ENCODE peak calls at places on chromosome 12, in seven cellular contexts. D is mucosa of gallbladder; U is stimulated activated CD8-positive, alpha-beta memory T cell treated with anti-CD3 and anti-CD28 coated beads, Interleukin-7, amount 100 ng/mL, for 4 hours; T is sciatic nerve; F is ACHN; I is body of pancreas; H is BE2C. Q is an unnamed sample.

GRCh38 chr12:101946233-101946611 is 68.8 kb downstream of the DRAM1 start:
- DNase-seq in D (no peak), U (no peak), T (no peak), F (no peak), I (no peak), H (no peak), Q (no peak)

GRCh38 chr12:9363145-9363544 is 154.9 kb upstream of the PZP start:
- DNase-seq in D (no peak), U (no peak), T (no peak), F (no peak), I (no peak), H (no peak), Q (no peak)

GRCh38 chr12:89789862-89790261 is 81.2 kb upstream of the ATP2B1 start:
- DNase-seq in D (no peak), U (no peak), T (no peak), F (no peak), I (no peak), H (no peak), Q (no peak)

GRCh38 chr12:98738539-98738938 is 93.4 kb downstream of the APAF1 start:
- DNase-seq in D (no peak), U (no peak), T (no peak), F (no peak), I (no peak), H (no peak), Q (no peak)

GRCh38 chr12:49288922-49289555 is 5.9 kb upstream of the PRPH start:
- DNase-seq in D (no peak), U (no peak), T (no peak), F (no peak), I (no peak), H (no peak), Q (no peak)

GRCh38 chr12:2813573-2814185 is 1.2 kb downstream of the ITFG2 start:
- DNase-seq in D (peak), U (no peak), T (no peak), F (peak), I (peak), H (peak), Q (peak)

GRCh38 chr12:14833952-14834351 is 9.4 kb downstream of the ART4 start:
- DNase-seq in D (no peak), U (no peak), T (no peak), F (no peak), I (no peak), H (no peak), Q (no peak)

GRCh38 chr12:23757541-23757962 is 191.9 kb downstream of the SOX5 start:
- DNase-seq in D (no peak), U (no peak), T (no peak), F (no peak), I (no peak), H (no peak), Q (no peak)

GRCh38 chr12:57632369-57632897 is 568 bp downstream of the B4GALNT1 start:
- DNase-seq in D (peak), U (no peak), T (peak), F (peak), I (peak), H (peak), Q (peak)

GRCh38 chr12:12720637-12721250 is 3.6 kb downstream of the CDKN1B start:
- DNase-seq in D (no peak), U (no peak), T (no peak), F (no peak), I (no peak), H (no peak), Q (no peak)

GRCh38 chr12:123671876-123672275 is 963 bp downstream of the TCTN2 start:
- DNase-seq in D (no peak), U (no peak), T (no peak), F (peak), I (no peak), H (no peak), Q (no peak)

GRCh38 chr12:121033625-121034349 is 5.3 kb downstream of the OASL start:
- DNase-seq in D (no peak), U (peak), T (no peak), F (peak), I (no peak), H (no peak), Q (no peak)

GRCh38 chr12:109542014-109542413 is 31.3 kb downstream of the MMAB start:
- DNase-seq in D (no peak), U (no peak), T (no peak), F (no peak), I (no peak), H (no peak), Q (no peak)

GRCh38 chr12:50825372-50825838 is 17.3 kb upstream of the TMPRSS12 start:
- DNase-seq in D (no peak), U (no peak), T (no peak), F (peak), I (peak), H (no peak), Q (no peak)

GRCh38 chr12:113778432-113779128 is 187.5 kb downstream of the RBM19 start:
- DNase-seq in D (no peak), U (no peak), T (no peak), F (no peak), I (no peak), H (no peak), Q (no peak)

GRCh38 chr12:71867131-71867530 is 27.6 kb downstream of the TBC1D15 start:
- DNase-seq in D (no peak), U (no peak), T (no peak), F (no peak), I (no peak), H (no peak), Q (no peak)

GRCh38 chr12:8906781-8907180 is 7.5 kb upstream of the PHC1 start:
- DNase-seq in D (no peak), U (no peak), T (no peak), F (no peak), I (no peak), H (no peak), Q (no peak)

GRCh38 chr12:1527789-1528188 is 66.6 kb downstream of the FBXL14 start:
- DNase-seq in D (no peak), U (no peak), T (no peak), F (peak), I (no peak), H (no peak), Q (no peak)

GRCh38 chr12:47014474-47014873 is 64.9 kb upstream of the PCED1B start:
- DNase-seq in D (no peak), U (no peak), T (no peak), F (no peak), I (no peak), H (no peak), Q (no peak)

GRCh38 chr12:125092108-125092871 is 27.1 kb downstream of the AACS start:
- DNase-seq in D (no peak), U (no peak), T (no peak), F (no peak), I (no peak), H (no peak), Q (no peak)

GRCh38 chr12:125079943-125080645 is 14.9 kb downstream of the AACS start:
- DNase-seq in D (no peak), U (no peak), T (no peak), F (no peak), I (no peak), H (no peak), Q (peak)

GRCh38 chr12:104877107-104877705 is 80.9 kb downstream of the SLC41A2 start:
- DNase-seq in D (peak), U (no peak), T (peak), F (peak), I (peak), H (peak), Q (peak)

GRCh38 chr12:101715045-101715444 is 17.6 kb downstream of the CHPT1 start:
- DNase-seq in D (no peak), U (no peak), T (no peak), F (no peak), I (no peak), H (no peak), Q (no peak)

GRCh38 chr12:54005531-54005852 is 3.3 kb upstream of the HOXC8 start:
- DNase-seq in D (no peak), U (no peak), T (no peak), F (no peak), I (no peak), H (no peak), Q (no peak)

GRCh38 chr12:68240079-68240478 is 13.3 kb downstream of the IL22 start:
- DNase-seq in D (peak), U (no peak), T (no peak), F (no peak), I (no peak), H (no peak), Q (no peak)

GRCh38 chr12:106841471-106842302 is 67.2 kb downstream of the RIC8B start:
- DNase-seq in D (peak), U (no peak), T (no peak), F (peak), I (peak), H (peak), Q (peak)

GRCh38 chr12:19546611-19547162 is 107.4 kb downstream of the AEBP2 start:
- DNase-seq in D (peak), U (no peak), T (no peak), F (no peak), I (no peak), H (no peak), Q (no peak)

GRCh38 chr12:108699955-108700563 is 31.3 kb downstream of the CORO1C start:
- DNase-seq in D (no peak), U (no peak), T (no peak), F (no peak), I (no peak), H (no peak), Q (no peak)

GRCh38 chr12:57454213-57454565 is 918 bp upstream of the INHBE start:
- DNase-seq in D (no peak), U (no peak), T (no peak), F (no peak), I (no peak), H (no peak), Q (no peak)

GRCh38 chr12:5587701-5588100 is 155.8 kb downstream of the NTF3 start:
- DNase-seq in D (no peak), U (no peak), T (no peak), F (no peak), I (no peak), H (no peak), Q (no peak)

GRCh38 chr12:47160296-47161244 is 80.8 kb upstream of the AMIGO2 start:
- DNase-seq in D (no peak), U (no peak), T (no peak), F (no peak), I (no peak), H (no peak), Q (no peak)

GRCh38 chr12:6946033-6946919 is 2.5 kb downstream of the C12orf57 start:
- DNase-seq in D (peak), U (no peak), T (no peak), F (peak), I (peak), H (no peak), Q (peak)

GRCh38 chr12:42426733-42427132 is 100.8 kb downstream of the PPHLN1 start:
- DNase-seq in D (no peak), U (no peak), T (no peak), F (peak), I (no peak), H (no peak), Q (no peak)

GRCh38 chr12:84730561-84731162 is 181.9 kb downstream of the SLC6A15 start:
- DNase-seq in D (no peak), U (no peak), T (no peak), F (no peak), I (no peak), H (peak), Q (no peak)

GRCh38 chr12:6468283-6468575 is 2.2 kb downstream of the VAMP1 start:
- DNase-seq in D (no peak), U (no peak), T (no peak), F (no peak), I (no peak), H (no peak), Q (no peak)

GRCh38 chr12:43284441-43284840 is 267.6 kb downstream of the ADAMTS20 start:
- DNase-seq in D (no peak), U (no peak), T (no peak), F (no peak), I (no peak), H (no peak), Q (no peak)

GRCh38 chr12:125220404-125221273 is 155.4 kb downstream of the AACS start:
- DNase-seq in D (peak), U (no peak), T (no peak), F (no peak), I (peak), H (no peak), Q (peak)

GRCh38 chr12:67161322-67161918 is 107.7 kb upstream of the CAND1 start:
- DNase-seq in D (peak), U (no peak), T (no peak), F (peak), I (peak), H (peak), Q (peak)

GRCh38 chr12:55824726-55825125 is 4.7 kb downstream of the DNAJC14 start:
- DNase-seq in D (no peak), U (no peak), T (no peak), F (no peak), I (no peak), H (no peak), Q (no peak)

GRCh38 chr12:13609874-13610273 is 371.5 kb downstream of the GRIN2B start:
- DNase-seq in D (no peak), U (no peak), T (no peak), F (no peak), I (no peak), H (no peak), Q (no peak)